ENCODE peak calls at places on chromosomes 12 and 14, in eight cellular contexts. Z is ureter; A is CD4-positive, CD25-positive, alpha-beta regulatory T cell; U is mesenchymal stem cell; R is AG20443; O is HT1080; X is cerebellar cortex; Y is stimulated activated CD8-positive, alpha-beta memory T cell treated with anti-CD3 and anti-CD28 coated beads, Interleukin-7, amount 100 ng/mL, for 1 hour. J is an unnamed sample.
A peak's percentile ranks its signal among the peaks of the same experiment; 100 is the strongest.

GRCh38 chr12:9794484-9795063 is 32.7 kb upstream of the KLRF1 start:
- DNase-seq in R (no peak), X (no peak), O (no peak), Z (no peak), Y (no peak), U (no peak), A (no peak), J (no peak)

GRCh38 chr12:68455676-68456345 is 123.6 kb upstream of the MDM1 start:
- DNase-seq in R (no peak), U (no peak), A (no peak), X (no peak), Y (no peak), Z (no peak), O (peak; percentile 37), J (peak; percentile 42)

GRCh38 chr14:55850803-55851202 is 267.4 kb upstream of the PELI2 start:
- DNase-seq in O (peak; percentile 11), R (peak; percentile 62), Y (no peak), X (no peak), Z (no peak), A (no peak), U (peak; percentile 48), J (no peak)

GRCh38 chr14:72906316-72906715 is 12.4 kb upstream of the DPF3 start:
- DNase-seq in R (peak; percentile 76), Z (no peak), A (no peak), U (peak; percentile 38), O (peak; percentile 80), X (no peak), Y (no peak), J (no peak)

GRCh38 chr14:67050892-67051291 is 138.3 kb upstream of the GARIN2 start:
- DNase-seq in Y (no peak), Z (no peak), A (no peak), X (no peak), U (no peak), R (no peak), O (no peak), J (no peak)

GRCh38 chr12:104524026-104524425 is 67.3 kb downstream of the CHST11 start:
- DNase-seq in Z (no peak), A (no peak), Y (no peak), U (no peak), X (peak; percentile 71), R (no peak), O (no peak), J (no peak)

GRCh38 chr14:72559227-72559626 is 334.7 kb downstream of the DPF3 start:
- DNase-seq in O (peak; percentile 81), Y (no peak), Z (no peak), U (no peak), X (no peak), R (peak; percentile 36), A (no peak), J (no peak)

GRCh38 chr12:122076743-122077495 is 1.6 kb upstream of the MLXIP start:
- DNase-seq in O (no peak), X (no peak), A (no peak), R (no peak), U (no peak), Y (no peak), Z (no peak), J (no peak)

GRCh38 chr12:12408265-12408690 is 51.4 kb downstream of the BORCS5 start:
- DNase-seq in Y (no peak), R (no peak), X (no peak), O (no peak), A (no peak), U (no peak), Z (no peak), J (no peak)

GRCh38 chr12:99810718-99811593 is 163.4 kb downstream of the GARIN6 start:
- DNase-seq in O (peak; percentile 2), R (peak; percentile 24), Z (no peak), X (peak; percentile 77), U (peak; percentile 27), Y (no peak), A (no peak), J (no peak)

GRCh38 chr12:105324704-105325103 is 5.8 kb upstream of the C12orf75 start:
- DNase-seq in A (no peak), Y (no peak), U (no peak), X (no peak), R (no peak), O (no peak), Z (no peak), J (no peak)

GRCh38 chr14:48333221-48333910 is 658.0 kb upstream of the MDGA2 start:
- DNase-seq in U (peak; percentile 64), A (no peak), Y (no peak), R (no peak), X (no peak), Z (no peak), O (no peak), J (no peak)

GRCh38 chr12:58067610-58068387 is 126.4 kb downstream of the ATP23 start:
- DNase-seq in X (no peak), O (peak; percentile 24), R (no peak), Z (no peak), U (peak; percentile 67), Y (no peak), A (no peak), J (no peak)

GRCh38 chr12:52058631-52059324 is 7.5 kb downstream of the NR4A1 start:
- DNase-seq in U (peak; percentile 64), A (no peak), R (no peak), X (no peak), O (no peak), Z (no peak), Y (no peak), J (no peak)

GRCh38 chr14:66284346-66284745 is 201.8 kb upstream of the CCDC196 start:
- DNase-seq in A (no peak), U (no peak), R (no peak), X (no peak), Z (no peak), Y (no peak), O (peak; percentile 74), J (no peak)

GRCh38 chr12:40002178-40003169 is 103.4 kb downstream of the SLC2A13 start:
- DNase-seq in U (no peak), O (no peak), Y (no peak), Z (no peak), A (no peak), X (no peak), R (no peak), J (no peak)

GRCh38 chr12:70556179-70556869 is 80.9 kb downstream of the PTPRB start:
- DNase-seq in X (no peak), A (no peak), U (no peak), O (peak; percentile 11), Z (no peak), Y (no peak), R (no peak), J (no peak)

GRCh38 chr12:10554228-10554970 is 48.7 kb downstream of the EIF2S3B start:
- DNase-seq in Y (no peak), Z (no peak), U (no peak), R (no peak), A (no peak), O (no peak), X (no peak), J (peak; percentile 62)

GRCh38 chr14:74702293-74702692 is 10.6 kb downstream of the AREL1 start:
- DNase-seq in R (no peak), Z (no peak), O (no peak), Y (no peak), A (no peak), U (no peak), X (no peak), J (no peak)

GRCh38 chr12:69024907-69025306 is 91.9 kb upstream of the CPM start:
- DNase-seq in Y (no peak), O (peak; percentile 76), A (no peak), U (no peak), Z (no peak), R (no peak), X (no peak), J (no peak)

J was measured in stimulated activated naive CD8-positive, alpha-beta T cell treated with anti-CD3 and anti-CD28 coated beads, Interleukin-15, amount 100 ng/mL, for 72 hours.